ENCODE peak calls at places on chromosomes 1 and 21, in four cellular contexts. One of them, this sample, is unnamed.

GRCh38 chr1:91022518-91022929 is 689 bp upstream of the ZNF644 start:
- DNase-seq in bronchial epithelial cell: no peak
- DNase-seq in H9: no peak
- DNase-seq in foreskin fibroblast: no peak
- DNase-seq in this sample: no peak

GRCh38 chr1:100874433-100874832 is 20.2 kb downstream of the EXTL2 start:
- DNase-seq in bronchial epithelial cell: no peak
- DNase-seq in foreskin fibroblast: no peak
- DNase-seq in H9: no peak
- DNase-seq in this sample: no peak

GRCh38 chr1:216478238-216478637 is 55.0 kb upstream of the USH2A start:
- DNase-seq in H9: no peak
- DNase-seq in foreskin fibroblast: no peak
- DNase-seq in bronchial epithelial cell: no peak
- DNase-seq in this sample: no peak

GRCh38 chr1:201274616-201275265 is 8.6 kb upstream of the PKP1 start:
- DNase-seq in bronchial epithelial cell: no peak
- DNase-seq in H9: no peak
- DNase-seq in foreskin fibroblast: no peak
- DNase-seq in this sample: no peak

GRCh38 chr1:63621698-63622097 is 28.5 kb downstream of the PGM1 start:
- DNase-seq in foreskin fibroblast: peak; percentile 32
- DNase-seq in H9: no peak
- DNase-seq in bronchial epithelial cell: no peak
- DNase-seq in this sample: no peak

GRCh38 chr1:19096036-19096833 is 113.8 kb downstream of the UBR4 start:
- DNase-seq in H9: no peak
- DNase-seq in bronchial epithelial cell: peak; percentile 53
- DNase-seq in foreskin fibroblast: no peak
- DNase-seq in this sample: peak; percentile 26

GRCh38 chr1:81912383-81912782 is 111.6 kb downstream of the ADGRL2 start:
- DNase-seq in bronchial epithelial cell: peak; percentile 92
- DNase-seq in H9: no peak
- DNase-seq in foreskin fibroblast: no peak
- DNase-seq in this sample: no peak

GRCh38 chr1:158055854-158056253 is 62.4 kb downstream of the KIRREL1 start:
- DNase-seq in foreskin fibroblast: no peak
- DNase-seq in bronchial epithelial cell: no peak
- DNase-seq in H9: peak; percentile 63
- DNase-seq in this sample: no peak

GRCh38 chr1:214583113-214583512 is 19.9 kb upstream of the CENPF start:
- DNase-seq in foreskin fibroblast: no peak
- DNase-seq in H9: no peak
- DNase-seq in bronchial epithelial cell: no peak
- DNase-seq in this sample: no peak

GRCh38 chr1:228867093-228867950 is 132.0 kb downstream of the RHOU start:
- DNase-seq in foreskin fibroblast: no peak
- DNase-seq in H9: peak; percentile 16
- DNase-seq in bronchial epithelial cell: no peak
- DNase-seq in this sample: no peak

GRCh38 chr1:216666431-216666830 is 56.8 kb downstream of the ESRRG start:
- DNase-seq in foreskin fibroblast: no peak
- DNase-seq in H9: no peak
- DNase-seq in bronchial epithelial cell: no peak
- DNase-seq in this sample: no peak

GRCh38 chr1:203649551-203650011 is 22.9 kb downstream of the ATP2B4 start:
- DNase-seq in bronchial epithelial cell: peak; percentile 76
- DNase-seq in H9: no peak
- DNase-seq in foreskin fibroblast: no peak
- DNase-seq in this sample: no peak

GRCh38 chr1:168391759-168392681 is 111.3 kb downstream of the TBX19 start:
- DNase-seq in foreskin fibroblast: no peak
- DNase-seq in H9: no peak
- DNase-seq in bronchial epithelial cell: peak; percentile 57
- DNase-seq in this sample: no peak

GRCh38 chr1:51569284-51570062 is 47.4 kb upstream of the OSBPL9 start:
- DNase-seq in foreskin fibroblast: peak; percentile 79
- DNase-seq in bronchial epithelial cell: peak; percentile 96
- DNase-seq in H9: peak; percentile 29
- DNase-seq in this sample: no peak

GRCh38 chr1:92797961-92798360 is 13.1 kb upstream of the EVI5 start:
- DNase-seq in foreskin fibroblast: peak; percentile 48
- DNase-seq in H9: no peak
- DNase-seq in bronchial epithelial cell: no peak
- DNase-seq in this sample: no peak

GRCh38 chr21:39484711-39485264 is 33.0 kb downstream of the SH3BGR start:
- DNase-seq in foreskin fibroblast: no peak
- DNase-seq in bronchial epithelial cell: no peak
- DNase-seq in H9: no peak
- DNase-seq in this sample: no peak

GRCh38 chr1:6580588-6581270 is 935 bp downstream of the ZBTB48 start:
- DNase-seq in bronchial epithelial cell: no peak
- DNase-seq in foreskin fibroblast: peak; percentile 28
- DNase-seq in H9: no peak
- DNase-seq in this sample: no peak

GRCh38 chr1:107464827-107465226 is 324.0 kb downstream of the NTNG1 start:
- DNase-seq in foreskin fibroblast: no peak
- DNase-seq in H9: peak; percentile 37
- DNase-seq in bronchial epithelial cell: no peak
- DNase-seq in this sample: no peak
- TF ChIP-seq CTCF in foreskin fibroblast: no peak
- TF ChIP-seq CTCF in H9: peak; percentile 49
- TF ChIP-seq CTCF in bronchial epithelial cell: no peak
- TF ChIP-seq CTCF in this sample: no peak

DNA sequence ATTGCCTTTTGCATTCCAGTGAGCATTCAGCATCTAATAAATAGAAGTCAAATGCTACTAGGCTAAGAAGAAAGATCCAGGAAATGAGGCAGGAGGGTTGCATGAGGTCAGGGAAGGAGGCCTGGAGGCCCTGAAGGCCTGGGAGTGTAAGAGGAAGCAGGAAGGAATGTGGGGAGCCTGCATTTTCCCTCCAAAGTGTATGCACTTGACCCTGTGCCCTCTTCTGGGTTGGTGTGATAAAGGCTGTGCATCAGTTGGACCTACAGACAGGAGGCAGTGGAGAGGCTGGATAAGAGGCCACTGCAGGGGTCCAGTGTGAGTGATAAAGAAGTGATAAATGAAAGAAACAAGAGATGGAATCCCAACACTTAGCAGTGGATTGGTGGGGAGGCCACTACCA is 20.4 kb downstream of the KIAA1614 start:
- DNase-seq in bronchial epithelial cell: no peak
- DNase-seq in H9: no peak
- DNase-seq in foreskin fibroblast: no peak
- DNase-seq in this sample: no peak
- TF ChIP-seq CTCF in bronchial epithelial cell: no peak
- TF ChIP-seq CTCF in H9: peak; percentile 39
- TF ChIP-seq CTCF in foreskin fibroblast: no peak
- TF ChIP-seq CTCF in this sample: no peak

GRCh38 chr21:44049606-44050005 is 37.5 kb downstream of the TRAPPC10 start:
- DNase-seq in H9: no peak
- DNase-seq in bronchial epithelial cell: no peak
- DNase-seq in foreskin fibroblast: no peak
- DNase-seq in this sample: no peak
- TF ChIP-seq CTCF in H9: no peak
- TF ChIP-seq CTCF in bronchial epithelial cell: no peak
- TF ChIP-seq CTCF in foreskin fibroblast: no peak
- TF ChIP-seq CTCF in this sample: no peak

GRCh38 chr21:28193189-28193588 is 799.5 kb downstream of the LTN1 start:
- DNase-seq in bronchial epithelial cell: peak; percentile 7
- DNase-seq in foreskin fibroblast: no peak
- DNase-seq in H9: peak; percentile 29
- DNase-seq in this sample: no peak
- TF ChIP-seq CTCF in bronchial epithelial cell: peak; percentile 17
- TF ChIP-seq CTCF in foreskin fibroblast: no peak
- TF ChIP-seq CTCF in H9: peak; percentile 50
- TF ChIP-seq CTCF in this sample: no peak

GRCh38 chr1:154324669-154325582 is at the start of gene ATP8B2:
- DNase-seq in foreskin fibroblast: peak; percentile 88
- DNase-seq in bronchial epithelial cell: peak; percentile 61
- DNase-seq in H9: peak; percentile 90
- DNase-seq in this sample: peak; percentile 90
- TF ChIP-seq CTCF in foreskin fibroblast: peak; percentile 96
- TF ChIP-seq CTCF in bronchial epithelial cell: peak; percentile 92
- TF ChIP-seq CTCF in H9: peak; percentile 94
- TF ChIP-seq CTCF in this sample: peak; percentile 93

DNA sequence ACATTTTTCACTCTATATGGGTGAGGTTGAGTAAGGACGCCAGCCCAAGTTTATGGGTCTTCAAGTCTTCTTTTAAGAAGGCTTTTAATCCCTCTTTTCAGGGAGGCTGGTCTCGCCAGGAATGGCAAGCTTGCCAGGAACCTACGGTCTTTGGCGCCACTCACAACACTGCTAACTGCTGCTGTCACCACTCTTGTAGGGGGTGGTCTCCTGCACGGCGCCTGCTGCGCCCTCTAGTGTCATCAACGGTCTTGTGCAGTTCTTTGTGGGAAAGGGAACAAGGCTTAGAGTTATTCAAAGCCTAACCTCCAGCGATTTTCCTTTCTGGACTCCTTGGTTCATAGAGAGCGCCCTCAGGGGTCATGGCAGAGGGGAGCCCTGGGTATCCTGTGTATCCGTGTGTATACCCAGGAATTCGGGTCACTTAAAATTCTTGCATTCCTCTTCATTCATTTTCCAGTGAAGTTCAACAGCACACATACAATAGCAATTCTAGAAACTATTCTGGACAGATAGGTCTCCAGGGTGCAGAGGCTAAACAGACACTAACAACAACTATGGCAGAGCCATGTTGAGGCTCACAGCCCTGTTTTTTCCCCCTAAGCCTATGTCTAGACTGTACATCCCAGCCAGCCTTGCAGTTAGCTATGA is 392.8 kb upstream of the CAMK1G start:
- DNase-seq in foreskin fibroblast: peak; percentile 58
- DNase-seq in bronchial epithelial cell: peak; percentile 53
- DNase-seq in H9: peak; percentile 89
- DNase-seq in this sample: peak; percentile 61
- TF ChIP-seq CTCF in foreskin fibroblast: peak; percentile 74
- TF ChIP-seq CTCF in bronchial epithelial cell: peak; percentile 86
- TF ChIP-seq CTCF in H9: peak; percentile 93
- TF ChIP-seq CTCF in this sample: peak; percentile 78

GRCh38 chr1:245686446-245687030 is 531.8 kb downstream of the KIF26B start:
- DNase-seq in foreskin fibroblast: no peak
- DNase-seq in bronchial epithelial cell: no peak
- DNase-seq in H9: no peak
- DNase-seq in this sample: no peak
- TF ChIP-seq CTCF in foreskin fibroblast: no peak
- TF ChIP-seq CTCF in bronchial epithelial cell: no peak
- TF ChIP-seq CTCF in H9: no peak
- TF ChIP-seq CTCF in this sample: no peak

This sample was measured in neural crest cell.